ENCODE peak calls at places on chromosomes 13 and 19, in eight cellular contexts. N is mesothelial cell of epicardium, V is HFF-Myc, D is tibial artery, R is progenitor cell of endocrine pancreas, S is GM20000, U is BJ, H is nephron progenitor cell. M is an unnamed sample.

GRCh38 chr19:8174706-8175105 is 25.3 kb upstream of the FBN3 start:
- DNase-seq in N (no peak), V (no peak), D (no peak), R (no peak), S (no peak), U (no peak), H (no peak), M (no peak)

GRCh38 chr19:56314018-56314583 is 538 bp downstream of the ZSCAN5A start:
- DNase-seq in N (peak), V (no peak), D (no peak), R (no peak), S (peak), U (no peak), H (no peak), M (no peak)

GRCh38 chr13:99956473-99957349 is 14.9 kb downstream of the ZIC5 start:
- DNase-seq in N (no peak), V (no peak), D (no peak), R (no peak), S (no peak), U (no peak), H (peak), M (no peak)

GRCh38 chr13:21344662-21345176 is 114.4 kb downstream of the ZDHHC20 start:
- DNase-seq in N (no peak), V (no peak), D (no peak), R (no peak), S (no peak), U (no peak), H (no peak), M (no peak)

GRCh38 chr19:48836089-48837017 is at the start of gene HSD17B14:
- DNase-seq in N (peak), V (no peak), D (peak), R (peak), S (no peak), U (no peak), H (peak), M (no peak)

GRCh38 chr13:110368408-110368807 is 61.3 kb downstream of the COL4A2 start:
- DNase-seq in N (no peak), V (no peak), D (no peak), R (no peak), S (no peak), U (no peak), H (no peak), M (no peak)

GRCh38 chr13:66635526-66635925 is 594.6 kb downstream of the PCDH9 start:
- DNase-seq in N (no peak), V (peak), D (no peak), R (no peak), S (no peak), U (peak), H (no peak), M (no peak)

GRCh38 chr13:81917829-81918228 is 1576.9 kb upstream of the SPRY2 start:
- DNase-seq in N (no peak), V (no peak), D (no peak), R (no peak), S (no peak), U (no peak), H (no peak), M (no peak)

GRCh38 chr13:40113644-40114304 is 458.3 kb downstream of the COG6 start:
- DNase-seq in N (no peak), V (no peak), D (no peak), R (no peak), S (no peak), U (no peak), H (no peak), M (no peak)

GRCh38 chr19:4581381-4582111 is 22.1 kb upstream of the SEMA6B start:
- DNase-seq in N (peak), V (no peak), D (no peak), R (no peak), S (peak), U (no peak), H (peak), M (no peak)

GRCh38 chr19:18541258-18541991 is 1.9 kb downstream of the FKBP8 start:
- DNase-seq in N (no peak), V (no peak), D (no peak), R (no peak), S (peak), U (no peak), H (no peak), M (no peak)

GRCh38 chr19:18539372-18539771 is 4.0 kb downstream of the FKBP8 start:
- DNase-seq in N (no peak), V (no peak), D (no peak), R (no peak), S (no peak), U (no peak), H (no peak), M (no peak)

GRCh38 chr19:18541992-18542935 is 1.1 kb downstream of the FKBP8 start:
- DNase-seq in N (no peak), V (no peak), D (no peak), R (no peak), S (no peak), U (no peak), H (peak), M (no peak)

GRCh38 chr19:18542936-18543813 is at the start of gene FKBP8:
- DNase-seq in N (peak), V (no peak), D (peak), R (peak), S (peak), U (no peak), H (peak), M (peak)

GRCh38 chr19:18543814-18544475 is 572 bp upstream of the FKBP8 start:
- DNase-seq in N (no peak), V (no peak), D (no peak), R (no peak), S (peak), U (no peak), H (no peak), M (peak)
- TF ChIP-seq CTCF in N (no peak), V (no peak), D (no peak), R (no peak), S (peak), U (no peak), H (no peak), M (no peak)

GRCh38 chr19:35195822-35196221 is 32.7 kb downstream of the FAM187B start:
- DNase-seq in N (no peak), V (no peak), D (no peak), R (no peak), S (no peak), U (peak), H (no peak), M (no peak)

GRCh38 chr19:35199481-35199880 is 29.1 kb downstream of the FAM187B start:
- DNase-seq in N (no peak), V (no peak), D (no peak), R (no peak), S (no peak), U (no peak), H (no peak), M (no peak)

DNA sequence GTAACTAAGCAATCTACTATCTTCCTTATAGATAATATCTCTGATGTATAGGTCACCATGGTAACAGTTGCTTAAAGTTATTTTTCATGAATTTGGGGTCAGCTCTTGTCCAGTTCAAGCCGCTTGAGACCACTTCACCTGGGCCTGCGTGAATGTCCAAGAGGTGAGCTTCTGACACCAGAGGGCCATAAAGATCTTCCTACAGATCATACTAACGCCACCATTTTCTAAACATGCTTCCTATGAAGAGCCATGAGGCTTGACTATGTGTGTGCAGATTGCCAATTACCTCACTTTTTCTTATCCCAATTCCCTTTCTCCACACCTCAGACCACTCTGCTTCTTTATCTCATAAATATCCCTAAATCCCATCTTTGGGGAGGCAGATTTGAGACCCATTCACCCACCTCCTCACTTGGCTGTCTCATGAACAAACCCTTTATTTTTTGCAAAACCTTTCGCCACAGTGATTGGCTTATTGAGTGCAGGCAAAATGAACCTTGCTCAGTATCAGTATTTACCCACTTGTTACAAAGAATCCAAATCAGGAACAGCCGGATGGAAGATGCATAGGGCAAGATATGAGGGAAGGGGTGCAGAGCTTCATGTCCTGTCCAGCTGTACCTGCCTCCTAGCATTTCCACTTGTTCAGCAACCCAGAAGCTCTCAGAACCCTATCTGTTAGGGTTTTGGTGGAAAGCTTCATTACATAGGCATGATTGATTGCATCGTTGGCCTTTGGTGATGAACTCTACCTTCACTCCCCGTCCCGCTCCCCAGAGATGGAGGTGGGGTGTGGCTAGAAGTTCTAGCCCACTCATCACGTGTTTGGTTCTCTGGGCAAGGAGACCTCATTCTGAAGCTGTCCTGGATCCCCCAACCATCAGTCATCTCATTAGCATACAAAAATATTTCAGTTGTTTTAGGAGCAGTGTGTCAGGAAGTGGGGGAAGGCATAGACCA is 34.2 kb downstream of the FAM187B start:
- DNase-seq in N (no peak), V (no peak), D (no peak), R (no peak), S (no peak), U (no peak), H (no peak), M (no peak)
- TF ChIP-seq CTCF in N (no peak), V (no peak), D (no peak), R (no peak), S (no peak), U (no peak), H (no peak), M (no peak)

DNA sequence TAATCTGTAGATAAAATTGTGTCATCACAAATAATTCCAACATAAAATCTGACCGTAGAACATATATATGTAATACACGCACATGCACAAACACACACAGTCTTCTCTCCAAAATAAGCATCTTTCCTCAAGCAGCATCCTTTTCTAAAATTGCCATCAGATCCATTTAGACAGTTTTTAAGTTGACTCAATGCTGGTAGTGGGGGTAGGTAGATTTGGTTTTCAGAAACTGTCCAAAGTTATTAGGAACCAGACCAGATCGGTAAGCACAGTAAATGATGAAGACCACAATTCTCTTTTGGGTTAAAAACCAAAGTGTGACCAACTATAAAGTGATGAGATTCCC is 64.6 kb downstream of the SERP2 start:
- DNase-seq in N (no peak), V (no peak), D (no peak), R (no peak), S (no peak), U (no peak), H (no peak), M (no peak)
- TF ChIP-seq CTCF in N (peak), V (no peak), D (no peak), R (peak), S (no peak), U (no peak), H (no peak), M (peak)

DNA sequence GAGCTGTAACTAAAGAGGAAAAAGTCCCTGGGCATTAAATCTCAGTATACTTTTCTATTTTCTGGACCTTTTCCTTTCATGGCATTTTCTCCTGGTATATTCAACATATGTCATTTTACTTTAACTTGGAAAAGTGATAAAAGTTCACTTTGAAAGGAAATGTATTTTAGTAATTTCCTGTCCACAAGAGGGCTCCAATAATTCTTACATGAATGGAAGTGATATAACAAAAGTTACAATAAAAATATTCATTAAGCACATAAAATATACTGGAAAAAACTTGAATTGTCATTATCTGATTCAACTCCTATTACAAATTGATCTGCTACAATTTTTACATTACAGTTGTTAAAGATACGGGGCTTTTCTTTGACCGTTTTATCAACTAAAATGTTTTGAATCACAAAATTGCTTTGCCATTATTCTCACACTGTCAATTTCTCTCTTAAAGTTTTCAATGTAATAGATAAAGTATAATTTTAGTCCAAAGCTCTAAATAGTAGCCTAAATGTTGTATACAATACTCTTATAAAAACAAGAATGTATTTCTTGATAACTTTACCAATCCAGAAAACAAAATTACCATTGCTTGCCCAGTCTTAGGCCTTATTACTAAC is 4.9 kb downstream of the UBL3 start:
- DNase-seq in N (no peak), V (no peak), D (no peak), R (no peak), S (no peak), U (no peak), H (no peak), M (no peak)
- TF ChIP-seq CTCF in N (peak), V (no peak), D (peak), R (peak), S (no peak), U (peak), H (no peak), M (peak)

DNA sequence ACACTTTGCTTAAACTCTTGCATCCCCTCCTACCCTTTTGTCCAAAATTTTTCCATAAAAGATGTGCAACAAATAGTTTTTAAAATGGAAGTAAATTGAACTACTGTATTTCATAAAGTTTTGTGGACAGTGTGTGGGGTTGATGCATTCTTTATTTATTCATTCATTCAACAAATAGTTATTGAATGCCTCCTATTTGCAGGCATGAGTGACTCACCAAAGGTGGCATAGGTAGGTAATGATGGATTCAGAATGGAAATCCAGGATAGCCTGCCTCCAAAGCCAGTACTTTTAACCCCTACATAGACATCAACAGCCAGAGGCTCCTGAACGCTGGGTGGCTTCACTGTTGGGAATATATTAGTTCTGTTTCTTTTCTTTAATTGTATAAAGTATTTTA is 2.4 kb upstream of the CSNK1A1L start:
- DNase-seq in N (no peak), V (no peak), D (no peak), R (no peak), S (no peak), U (no peak), H (no peak), M (no peak)
- TF ChIP-seq CTCF in N (no peak), V (no peak), D (no peak), R (no peak), S (no peak), U (no peak), H (no peak), M (no peak)

GRCh38 chr19:9885077-9885552 is 50.0 kb downstream of the PIN1 start:
- DNase-seq in N (no peak), V (no peak), D (no peak), R (no peak), S (no peak), U (no peak), H (no peak), M (no peak)
- TF ChIP-seq CTCF in N (no peak), V (peak), D (no peak), R (peak), S (no peak), U (peak), H (no peak), M (no peak)

GRCh38 chr19:40549007-40549708 is 27.5 kb upstream of the SHKBP1 start:
- DNase-seq in N (peak), V (no peak), D (no peak), R (peak), S (peak), U (no peak), H (peak), M (no peak)
- TF ChIP-seq CTCF in N (peak), V (peak), D (no peak), R (peak), S (peak), U (peak), H (peak), M (peak)

GRCh38 chr13:27336005-27336673 is 65.5 kb downstream of the RASL11A start:
- DNase-seq in N (no peak), V (no peak), D (no peak), R (no peak), S (no peak), U (no peak), H (no peak), M (no peak)

GRCh38 chr13:27341616-27342015 is 71.0 kb downstream of the RASL11A start:
- DNase-seq in N (no peak), V (no peak), D (no peak), R (no peak), S (no peak), U (no peak), H (peak), M (no peak)

GRCh38 chr13:27338816-27339215 is 68.2 kb downstream of the RASL11A start:
- DNase-seq in N (no peak), V (no peak), D (no peak), R (no peak), S (peak), U (no peak), H (no peak), M (no peak)

GRCh38 chr13:27338207-27338606 is 67.6 kb downstream of the RASL11A start:
- DNase-seq in N (no peak), V (no peak), D (no peak), R (no peak), S (no peak), U (no peak), H (no peak), M (no peak)

DNA sequence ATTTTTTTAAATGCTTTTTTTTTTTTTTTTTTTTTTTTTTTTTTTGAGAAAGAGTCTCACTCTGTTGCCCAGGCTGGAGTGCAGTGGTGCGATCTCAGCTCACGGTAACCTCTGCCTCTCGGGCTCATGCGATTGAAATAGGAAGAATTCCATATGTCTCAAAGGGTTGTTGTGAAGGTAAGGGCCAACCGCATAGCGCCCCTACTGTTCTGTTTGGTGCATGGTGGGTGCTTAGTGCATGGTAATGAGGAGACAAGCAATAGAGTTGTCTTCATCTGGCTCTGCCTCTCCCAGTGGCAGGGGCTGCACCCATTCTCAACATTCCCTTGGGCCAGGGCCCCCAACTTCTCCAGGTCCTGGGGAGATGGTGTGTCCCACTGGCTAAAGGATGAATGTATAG is 68.7 kb downstream of the RASL11A start:
- DNase-seq in N (no peak), V (peak), D (peak), R (no peak), S (peak), U (no peak), H (peak), M (no peak)
- TF ChIP-seq CTCF in N (peak), V (peak), D (peak), R (peak), S (peak), U (peak), H (peak), M (peak)

DNA sequence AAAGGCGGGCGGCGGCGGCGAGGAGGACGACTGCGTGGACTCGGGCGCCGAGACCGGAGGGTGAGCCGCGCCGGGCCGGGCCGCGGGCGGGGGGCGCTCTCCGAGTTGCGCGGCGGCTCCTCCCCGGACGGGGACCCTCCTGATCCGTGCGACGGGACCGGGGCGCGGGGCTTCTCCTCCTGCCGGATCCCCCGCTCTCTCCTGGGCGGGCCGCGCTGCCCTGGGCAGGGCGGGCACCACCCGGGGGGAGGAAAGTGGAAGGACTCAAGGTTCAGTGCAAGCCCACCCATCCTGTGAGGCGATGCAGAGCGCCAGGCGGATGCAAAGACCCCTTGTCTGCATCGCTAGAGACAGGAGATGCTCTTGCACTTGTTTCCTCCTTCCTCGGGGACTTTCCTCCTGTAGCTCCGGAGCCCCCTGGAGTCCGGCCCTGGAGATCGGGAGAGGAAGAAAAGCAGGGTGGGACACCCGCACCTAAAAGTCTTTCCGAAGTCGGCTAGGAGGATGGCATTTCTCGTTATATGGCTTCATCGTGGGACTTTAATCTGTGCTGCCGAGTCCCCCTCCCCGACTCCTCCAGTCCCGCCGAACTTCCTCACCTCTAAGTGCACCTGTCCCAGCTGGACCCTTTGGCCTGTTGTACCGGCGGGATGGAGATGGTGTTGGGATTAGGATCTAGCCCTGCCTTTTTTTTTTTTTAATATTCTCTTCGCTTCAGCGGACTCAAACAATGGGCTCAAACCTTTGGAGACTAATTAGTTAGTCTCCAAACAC is 499 bp downstream of the FAM124A start:
- DNase-seq in N (peak), V (no peak), D (no peak), R (no peak), S (peak), U (no peak), H (no peak), M (no peak)
- TF ChIP-seq CTCF in N (no peak), V (no peak), D (no peak), R (peak), S (no peak), U (peak), H (no peak), M (peak)

M was measured in CD14-positive monocyte.